ENCODE peak calls at places on chromosomes 13 and 19, in eight cellular contexts. S, E, V, T, O, Y, P and N are unnamed samples. For H3K27me3, the result is how much of the 10 kb centered on the place peaks cover.

GRCh38 chr19:53881482-53882390 is at the start of gene PRKCG:
- DNase-seq in Y (no peak), O (no peak), E (no peak), P (peak), V (no peak), S (peak), T (no peak), N (peak)

GRCh38 chr13:101751488-101751887 is 299.0 kb downstream of the ITGBL1 start:
- DNase-seq in S (peak), T (no peak), V (no peak), P (no peak), O (no peak), E (no peak), Y (no peak), N (no peak)

GRCh38 chr13:20037908-20038307 is 79.4 kb downstream of the ZMYM2 start:
- DNase-seq in Y (no peak), S (no peak), V (no peak), O (no peak), P (no peak), E (no peak), T (no peak), N (no peak)

GRCh38 chr13:111049791-111050538 is 65.1 kb upstream of the ARHGEF7 start:
- DNase-seq in O (peak), P (no peak), V (no peak), S (peak), E (no peak), Y (peak), T (peak), N (peak)

GRCh38 chr13:106449096-106449495 is 86.4 kb downstream of the EFNB2 start:
- DNase-seq in E (no peak), O (no peak), S (no peak), Y (no peak), P (no peak), V (no peak), T (no peak), N (no peak)

GRCh38 chr13:112994084-112994780 is 25.2 kb downstream of the MCF2L start:
- DNase-seq in P (no peak), E (no peak), O (no peak), V (no peak), T (no peak), Y (no peak), S (no peak), N (no peak)

GRCh38 chr19:54029930-54030490 is 33.7 kb downstream of the VSTM1 start:
- DNase-seq in T (peak), Y (peak), E (peak), S (peak), P (peak), V (peak), O (peak), N (peak)

GRCh38 chr13:29581666-29582065 is 13.8 kb downstream of the SLC7A1 start:
- DNase-seq in S (peak), P (no peak), Y (no peak), V (no peak), T (no peak), E (no peak), O (no peak), N (no peak)

GRCh38 chr13:25180795-25181537 is 8.9 kb upstream of the AMER2 start:
- DNase-seq in Y (no peak), T (no peak), S (no peak), O (no peak), V (no peak), E (no peak), P (no peak), N (no peak)

GRCh38 chr13:37163626-37164365 is 58.3 kb upstream of the CSNK1A1L start:
- DNase-seq in E (no peak), O (no peak), T (no peak), S (no peak), Y (no peak), P (no peak), V (no peak), N (no peak)

DNA sequence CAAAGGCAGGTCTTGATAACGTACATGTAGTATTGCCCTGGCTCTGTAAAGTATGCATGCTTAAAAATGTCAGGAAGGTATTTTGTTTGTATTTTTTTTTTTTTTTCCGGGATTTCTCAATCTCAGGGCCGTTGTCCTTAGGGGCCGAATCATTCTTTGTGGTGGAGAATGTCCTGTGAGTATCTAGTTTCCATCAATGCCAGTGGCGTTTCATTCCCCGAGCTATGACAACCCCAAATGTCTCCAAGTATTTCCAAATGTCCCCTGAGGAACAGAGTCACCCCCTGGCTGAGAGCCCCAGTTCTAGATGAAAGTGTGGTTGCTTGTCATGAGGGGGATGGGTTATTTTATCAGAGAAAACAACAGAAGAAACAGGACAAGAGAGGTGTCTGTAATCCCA is 68.7 kb downstream of the ACSBG2 start:
- DNase-seq in P (no peak), Y (no peak), V (no peak), T (no peak), S (peak), E (no peak), O (no peak), N (no peak)
- H3K4me3 ChIP-seq in P (no peak), Y (no peak), V (no peak), T (no peak), S (no peak), E (no peak), O (no peak), N (no peak)

GRCh38 chr13:98510156-98510509 is 66.8 kb downstream of the STK24 start:
- DNase-seq in E (no peak), O (no peak), S (no peak), Y (no peak), V (no peak), P (no peak), T (no peak), N (no peak)
- H3K27ac ChIP-seq in E (no peak), O (peak), S (peak), Y (no peak), V (peak), P (no peak), T (no peak), N (peak)

GRCh38 chr13:94612050-94612449 is 10.4 kb downstream of the GPR180 start:
- DNase-seq in O (no peak), E (no peak), P (no peak), Y (no peak), T (no peak), V (no peak), S (no peak), N (no peak)
- H3K27me3 ChIP-seq in O (under half), E (under half), P (under half), Y (under half), T (under half), V (under half), S (under half), N (under half)

GRCh38 chr19:27734496-27735220 is 1478.3 kb downstream of the UQCRFS1 start:
- DNase-seq in E (no peak), P (no peak), S (no peak), V (no peak), T (no peak), O (no peak), Y (no peak), N (no peak)
- H3K4me3 ChIP-seq in E (no peak), P (no peak), S (no peak), V (no peak), T (no peak), O (no peak), Y (no peak), N (no peak)

DNA sequence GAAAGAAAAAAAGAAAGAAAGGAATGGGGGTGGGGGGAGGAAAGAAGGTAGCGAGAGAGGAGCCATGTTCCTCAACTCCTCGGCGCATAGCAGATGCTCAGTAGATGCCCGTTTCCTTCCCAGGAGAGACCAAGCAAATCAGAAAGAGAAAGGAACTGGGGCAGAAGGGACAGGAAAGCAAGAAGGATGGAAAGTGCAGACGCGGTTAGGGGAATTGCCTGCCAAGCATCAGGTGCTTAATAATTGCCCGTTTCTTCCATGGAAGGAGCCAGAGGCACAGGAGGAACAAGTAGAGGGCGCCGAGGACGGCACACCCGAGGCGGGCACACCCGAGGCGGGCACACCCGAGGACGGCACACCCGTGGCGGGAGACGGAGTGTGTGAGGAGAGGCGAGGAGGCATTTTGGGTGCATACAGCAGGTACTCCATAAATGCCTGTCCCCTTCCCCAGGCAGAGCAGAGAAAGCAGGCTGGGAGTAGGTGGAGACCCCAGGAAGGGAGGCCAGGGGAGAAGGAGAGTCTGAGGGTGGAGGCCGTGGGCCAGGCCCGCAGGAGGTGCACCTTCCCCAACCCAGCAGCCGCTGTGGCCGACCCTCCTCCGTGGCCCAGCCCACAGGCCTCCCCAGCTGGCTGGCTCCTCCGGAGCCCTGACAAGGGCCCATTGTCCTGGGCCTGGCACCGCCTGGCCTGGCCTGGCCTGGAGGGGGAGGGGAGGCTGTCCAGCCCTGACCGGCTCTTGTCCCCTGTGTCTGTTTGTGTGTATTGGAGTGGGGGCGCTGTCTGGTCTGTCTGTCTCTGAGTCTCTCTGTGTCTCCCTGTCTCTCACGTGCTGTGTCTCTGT is 14.6 kb downstream of the JOSD2 start:
- DNase-seq in P (no peak), S (no peak), O (no peak), V (peak), T (no peak), Y (peak), E (no peak), N (no peak)
- H3K27ac ChIP-seq in P (no peak), S (no peak), O (no peak), V (peak), T (no peak), Y (no peak), E (no peak), N (no peak)

GRCh38 chr19:29672319-29672932 is 7.2 kb downstream of the PLEKHF1 start:
- DNase-seq in V (no peak), E (no peak), P (no peak), Y (no peak), T (no peak), S (no peak), O (no peak), N (no peak)
- H3K27me3 ChIP-seq in V (under half), E (under half), P (under half), Y (under half), T (under half), S (under half), O (under half), N (under half)

DNA sequence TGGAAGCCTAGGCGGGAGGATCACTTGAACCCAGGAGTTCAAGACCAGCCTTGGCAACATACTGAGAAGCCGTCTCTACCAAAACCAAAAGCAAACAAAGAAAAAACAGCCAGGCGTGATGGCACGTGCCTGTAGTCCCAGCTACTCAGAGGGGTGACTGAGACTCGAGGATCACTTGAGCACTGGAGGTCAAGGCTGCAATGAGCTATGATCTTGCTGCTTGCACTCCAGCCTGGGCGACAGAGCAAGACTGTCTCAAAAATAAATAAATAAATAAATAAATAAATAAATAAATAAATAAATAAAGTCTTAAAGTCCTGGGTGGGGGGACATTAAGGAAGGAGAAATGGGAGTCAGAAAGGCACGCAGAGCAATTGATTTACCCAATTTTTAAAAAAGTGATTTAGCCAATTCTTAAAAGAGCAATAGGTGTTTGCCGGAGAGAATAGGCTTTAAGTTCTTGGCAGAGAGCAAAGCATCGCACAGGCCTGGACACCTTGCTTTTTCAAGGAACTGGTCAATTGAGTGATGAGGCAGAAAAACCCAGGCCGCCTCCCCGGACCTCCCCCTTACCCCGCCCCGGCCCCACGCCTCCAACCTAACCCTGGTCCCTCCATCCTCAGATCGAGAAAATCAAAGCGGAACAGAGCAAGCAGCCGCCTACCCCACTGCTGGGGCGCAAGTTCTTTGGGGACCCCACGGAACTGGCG is 9.5 kb upstream of the SHKBP1 start:
- DNase-seq in T (no peak), Y (no peak), P (no peak), V (no peak), E (no peak), O (no peak), S (peak), N (no peak)
- H3K4me3 ChIP-seq in T (peak), Y (peak), P (no peak), V (peak), E (peak), O (no peak), S (peak), N (no peak)

GRCh38 chr19:12997967-12998940 is 3.0 kb downstream of the NFIX start:
- DNase-seq in V (no peak), E (no peak), O (no peak), P (no peak), S (peak), T (no peak), Y (no peak), N (no peak)
- H3K27ac ChIP-seq in V (peak), E (no peak), O (peak), P (no peak), S (peak), T (peak), Y (no peak), N (no peak)

DNA sequence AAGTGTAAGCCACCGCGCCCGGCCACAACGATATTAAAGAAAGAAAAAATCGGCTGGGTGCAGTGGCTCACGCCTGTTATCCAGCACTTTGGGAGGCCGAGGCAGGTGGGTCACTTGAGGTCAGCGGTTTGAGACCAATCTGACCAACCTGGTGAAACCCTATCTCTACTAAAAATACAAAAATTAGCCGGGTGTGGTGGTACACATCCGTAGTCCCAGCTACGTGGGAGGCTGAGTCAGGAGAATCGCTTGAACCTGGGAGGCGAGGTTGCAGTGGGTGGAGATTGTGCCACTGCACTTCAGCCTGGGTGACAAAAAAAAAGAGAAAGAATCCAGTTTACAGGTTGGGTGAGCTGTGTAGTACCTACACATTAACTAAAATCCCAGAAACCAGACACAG is 99.9 kb upstream of the CACNA1A start:
- DNase-seq in Y (no peak), S (no peak), O (no peak), T (no peak), E (no peak), P (no peak), V (no peak), N (no peak)
- H3K27me3 ChIP-seq in Y (under half), S (under half), O (under half), T (under half), E (under half), P (under half), V (under half), N (under half)